ENCODE peak calls at places on chromosomes 12 and 14, in six cellular contexts. G, P, U, O, Y and V are unnamed samples. For H3K36me3, the result is how much of the 10 kb centered on the place peaks cover.

GRCh38 chr14:75427482-75428229 is at the start of gene JDP2:
- DNase-seq in Y (peak), O (peak), U (peak), G (peak), P (peak), V (peak)

GRCh38 chr14:78399316-78399889 is 229.2 kb downstream of the NRXN3 start:
- DNase-seq in O (no peak), U (no peak), P (no peak), G (no peak), Y (peak), V (no peak)

GRCh38 chr12:55717397-55718007 is 1.7 kb downstream of the BLOC1S1 start:
- DNase-seq in G (peak), P (no peak), O (no peak), Y (no peak), U (no peak), V (no peak)

GRCh38 chr12:113049976-113050742 is 6.4 kb upstream of the DTX1 start:
- DNase-seq in P (no peak), Y (peak), U (peak), G (no peak), O (no peak), V (no peak)

GRCh38 chr12:47730341-47730744 is 5.1 kb upstream of the ENDOU start:
- DNase-seq in U (peak), P (no peak), O (no peak), G (no peak), Y (no peak), V (no peak)

GRCh38 chr12:121383601-121384019 is 16.3 kb upstream of the RNF34 start:
- DNase-seq in G (no peak), P (no peak), Y (no peak), O (no peak), U (no peak), V (no peak)

GRCh38 chr14:105065280-105066228 is at the start of gene GPR132:
- DNase-seq in P (peak), U (peak), G (peak), Y (no peak), O (no peak), V (peak)

GRCh38 chr14:41280745-41281144 is 325.9 kb upstream of the LRFN5 start:
- DNase-seq in O (no peak), G (no peak), Y (peak), P (no peak), U (no peak), V (no peak)

GRCh38 chr12:45259732-45260480 is 44.0 kb downstream of the ANO6 start:
- DNase-seq in G (no peak), P (no peak), U (no peak), O (no peak), Y (no peak), V (no peak)

GRCh38 chr12:45260481-45260824 is 44.6 kb downstream of the ANO6 start:
- DNase-seq in G (no peak), O (no peak), P (no peak), Y (no peak), U (no peak), V (no peak)

GRCh38 chr12:45268672-45269406 is 52.9 kb downstream of the ANO6 start:
- DNase-seq in P (peak), O (peak), Y (peak), U (peak), G (peak), V (peak)

GRCh38 chr12:45260854-45261253 is 45.0 kb downstream of the ANO6 start:
- DNase-seq in Y (no peak), O (no peak), U (no peak), G (no peak), P (no peak), V (no peak)

GRCh38 chr12:45263587-45263986 is 47.7 kb downstream of the ANO6 start:
- DNase-seq in Y (no peak), U (no peak), G (no peak), O (no peak), P (no peak), V (no peak)
- H3K36me3 ChIP-seq in Y (under half), U (under half), G (under half), O (under half), P (under half), V (under half)

DNA sequence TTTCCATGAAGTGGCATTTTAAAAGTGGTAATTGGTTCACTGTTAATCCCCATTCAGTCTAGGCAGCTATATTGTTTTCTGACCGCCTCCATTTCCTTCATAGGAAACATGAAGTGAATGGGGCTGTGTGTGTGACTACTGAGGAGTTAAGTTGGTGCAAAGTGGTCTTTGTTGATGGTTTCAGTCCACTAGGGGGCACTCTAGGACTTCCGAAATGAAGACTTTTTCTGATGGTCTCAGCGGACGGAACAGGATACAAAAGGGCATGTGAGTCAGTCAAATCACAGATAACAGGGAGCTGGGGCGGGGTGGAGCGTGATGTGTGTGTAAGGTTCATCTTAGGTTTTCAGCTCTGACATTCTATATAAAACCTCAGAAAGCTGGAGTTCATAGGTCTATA is 240.1 kb upstream of the OR4E1 start:
- DNase-seq in O (peak), P (peak), G (peak), Y (peak), U (peak), V (no peak)
- H3K27ac ChIP-seq in O (no peak), P (no peak), G (no peak), Y (no peak), U (no peak), V (no peak)

GRCh38 chr12:116123511-116124258 is 153.8 kb downstream of the MED13L start:
- DNase-seq in Y (no peak), G (peak), P (peak), O (peak), U (peak), V (no peak)
- H3K4me3 ChIP-seq in Y (no peak), G (peak), P (no peak), O (peak), U (no peak), V (no peak)

GRCh38 chr12:105196090-105196489 is 39.9 kb downstream of the APPL2 start:
- DNase-seq in G (no peak), O (no peak), U (no peak), Y (no peak), P (no peak), V (no peak)
- H3K36me3 ChIP-seq in G (under half), O (under half), U (under half), Y (under half), P (under half), V (half or more)

DNA sequence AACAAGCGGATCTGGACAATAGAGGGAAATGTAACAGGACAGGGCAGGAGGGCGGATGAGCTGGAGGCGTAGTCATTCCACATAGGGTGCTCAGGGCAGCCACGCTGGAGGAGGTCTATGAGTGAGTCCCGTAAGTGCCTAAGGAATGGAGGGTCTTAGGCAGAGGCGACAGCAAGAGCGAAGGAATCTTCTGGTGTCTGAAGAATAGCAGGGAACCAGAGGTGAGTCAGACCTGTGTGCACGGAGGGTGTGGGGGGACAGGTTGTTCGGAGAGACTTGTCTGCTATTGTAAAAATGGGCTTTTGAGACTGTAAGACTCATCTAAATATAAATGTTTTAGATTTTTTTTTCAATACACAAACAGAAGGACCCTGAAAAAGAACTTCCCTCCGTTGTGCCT is 70.6 kb downstream of the SETD3 start:
- DNase-seq in O (no peak), P (no peak), U (no peak), Y (peak), G (no peak), V (no peak)
- H3K27ac ChIP-seq in O (no peak), P (no peak), U (no peak), Y (peak), G (no peak), V (no peak)